ENCODE peak calls at places on chromosome 14, in four cellular contexts. N, L, Q and O are unnamed samples.

GRCh38 chr14:49893309-49894213 is 679 bp downstream of the ARF6 start:
- DNase-seq in N (no peak), L (peak), Q (peak), O (peak)

GRCh38 chr14:102863381-102863780 is 59.1 kb upstream of the AMN start:
- DNase-seq in N (no peak), L (no peak), Q (no peak), O (no peak)

GRCh38 chr14:34794941-34795340 is 80.2 kb downstream of the BAZ1A start:
- DNase-seq in N (no peak), L (peak), Q (no peak), O (no peak)

GRCh38 chr14:70635971-70636595 is 5.6 kb upstream of the TTC9 start:
- DNase-seq in N (no peak), L (no peak), Q (no peak), O (no peak)

GRCh38 chr14:73786942-73787759 is 64.5 kb upstream of the PTGR2 start:
- DNase-seq in N (peak), L (no peak), Q (peak), O (no peak)

GRCh38 chr14:95787941-95788340 is 74.0 kb upstream of the TCL1A start:
- DNase-seq in N (no peak), L (no peak), Q (no peak), O (no peak)

GRCh38 chr14:61285364-61285763 is 4.2 kb upstream of the TMEM30B start:
- DNase-seq in N (peak), L (no peak), Q (no peak), O (no peak)

GRCh38 chr14:95875831-95876768 is 532 bp upstream of the TUNAR start:
- DNase-seq in N (no peak), L (no peak), Q (no peak), O (no peak)

GRCh38 chr14:35944847-35945246 is 118.7 kb downstream of the BRMS1L start:
- DNase-seq in N (no peak), L (no peak), Q (peak), O (no peak)

GRCh38 chr14:36268957-36269734 is 51.3 kb downstream of the MBIP start:
- DNase-seq in N (no peak), L (no peak), Q (no peak), O (no peak)

GRCh38 chr14:70873627-70874026 is 33.6 kb upstream of the PCNX1 start:
- DNase-seq in N (no peak), L (no peak), Q (no peak), O (no peak)

GRCh38 chr14:77007339-77007974 is 21.1 kb downstream of the IRF2BPL start:
- DNase-seq in N (no peak), L (no peak), Q (peak), O (no peak)

GRCh38 chr14:73223049-73223448 is 14.3 kb upstream of the PAPLN start:
- DNase-seq in N (no peak), L (peak), Q (no peak), O (no peak)

GRCh38 chr14:41749425-41749824 is 142.7 kb downstream of the LRFN5 start:
- DNase-seq in N (no peak), L (peak), Q (no peak), O (no peak)

GRCh38 chr14:30657606-30658163 is 35.6 kb downstream of the SCFD1 start:
- DNase-seq in N (peak), L (peak), Q (no peak), O (no peak)

GRCh38 chr14:100860556-100861187 is 34.8 kb downstream of the MEG3 start:
- DNase-seq in N (no peak), L (no peak), Q (no peak), O (no peak)
- TF ChIP-seq CTCF in N (no peak), L (no peak), Q (no peak), O (no peak)

DNA sequence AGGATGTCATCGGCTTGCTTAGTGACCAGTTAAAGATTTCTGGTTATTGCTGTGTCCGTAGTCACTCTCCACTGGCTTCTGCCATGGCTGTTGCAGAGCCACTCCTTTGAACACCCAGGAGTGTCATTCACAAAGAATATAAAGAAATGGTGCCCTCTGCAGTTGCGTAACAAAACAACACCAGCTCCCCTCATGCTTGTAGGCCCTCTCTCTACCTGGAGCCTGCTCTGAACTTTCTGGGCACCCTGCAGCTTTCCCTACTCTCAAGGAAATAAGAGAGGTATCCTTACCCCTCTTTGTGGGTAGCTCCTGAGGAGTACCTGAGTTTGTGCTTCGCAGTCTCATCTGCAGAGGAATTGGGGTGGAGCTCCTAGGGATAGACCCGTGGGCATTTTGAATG is 97.3 kb upstream of the TMEM260 start:
- DNase-seq in N (peak), L (peak), Q (no peak), O (no peak)
- TF ChIP-seq CTCF in N (peak), L (peak), Q (no peak), O (no peak)

DNA sequence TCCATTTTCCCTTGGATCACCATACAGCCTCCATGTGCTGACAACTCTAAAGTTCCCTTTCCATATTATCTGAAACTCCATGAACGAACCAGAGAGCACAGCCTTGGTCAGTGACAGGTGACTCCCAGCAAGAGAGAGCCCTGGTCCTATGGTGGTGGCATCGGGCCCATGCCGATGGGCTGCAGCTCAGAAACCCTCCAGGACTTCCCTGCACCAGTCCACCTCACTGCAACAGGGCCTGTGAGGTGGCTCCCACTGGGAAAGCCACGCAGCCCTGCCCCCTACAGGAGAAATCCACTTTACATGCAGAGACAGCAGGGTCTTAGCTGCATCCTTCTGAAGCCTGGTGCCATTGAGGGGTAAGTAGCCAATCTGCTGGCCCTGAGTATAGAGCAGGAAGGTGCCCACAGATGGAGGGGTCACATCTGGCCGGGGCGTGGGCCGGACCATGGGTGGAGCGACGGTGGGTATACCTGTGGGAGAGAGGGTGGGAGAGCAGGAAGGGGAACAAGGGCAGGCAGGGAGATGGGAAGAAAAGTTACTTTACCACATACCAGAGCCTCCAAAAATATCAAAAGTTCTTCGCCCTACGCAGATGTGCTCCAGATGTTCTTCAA is 24.7 kb downstream of the RTRAF start:
- DNase-seq in N (no peak), L (no peak), Q (no peak), O (no peak)
- TF ChIP-seq CTCF in N (no peak), L (peak), Q (no peak), O (no peak)

DNA sequence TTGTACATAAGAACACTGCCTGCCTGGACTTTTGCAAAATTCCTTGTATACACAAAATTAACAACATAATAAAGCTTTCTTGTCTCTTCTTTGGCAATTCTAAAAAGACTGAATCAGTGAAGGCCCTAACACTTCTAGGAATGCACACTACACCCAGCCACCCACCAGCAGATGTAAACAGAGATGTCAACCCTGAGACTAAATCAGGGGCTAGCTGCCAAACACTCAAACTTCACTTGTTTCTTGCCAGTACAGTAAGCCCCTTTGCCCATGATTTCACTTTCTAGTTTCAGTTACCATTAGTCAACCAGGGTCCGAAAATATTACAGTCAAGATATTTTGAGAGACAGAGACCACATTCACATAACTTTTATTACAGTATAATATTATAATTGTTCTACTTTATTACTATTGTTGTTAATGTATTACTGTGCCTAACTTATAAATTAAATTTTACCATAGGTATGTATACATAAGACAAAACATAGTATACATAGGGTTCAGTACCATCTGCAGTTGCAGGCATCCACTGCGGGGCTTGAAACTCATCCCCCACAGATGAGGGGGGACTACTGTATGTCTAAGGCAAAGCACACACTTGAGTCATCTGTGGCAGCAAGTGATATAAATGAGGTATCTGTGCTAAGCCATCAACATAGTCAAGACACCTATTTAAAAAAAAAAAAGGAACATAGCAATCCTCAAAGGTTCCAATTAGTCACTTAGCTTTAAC is 15.3 kb downstream of the DCAF5 start:
- DNase-seq in N (peak), L (peak), Q (no peak), O (no peak)
- TF ChIP-seq CTCF in N (no peak), L (no peak), Q (no peak), O (no peak)

DNA sequence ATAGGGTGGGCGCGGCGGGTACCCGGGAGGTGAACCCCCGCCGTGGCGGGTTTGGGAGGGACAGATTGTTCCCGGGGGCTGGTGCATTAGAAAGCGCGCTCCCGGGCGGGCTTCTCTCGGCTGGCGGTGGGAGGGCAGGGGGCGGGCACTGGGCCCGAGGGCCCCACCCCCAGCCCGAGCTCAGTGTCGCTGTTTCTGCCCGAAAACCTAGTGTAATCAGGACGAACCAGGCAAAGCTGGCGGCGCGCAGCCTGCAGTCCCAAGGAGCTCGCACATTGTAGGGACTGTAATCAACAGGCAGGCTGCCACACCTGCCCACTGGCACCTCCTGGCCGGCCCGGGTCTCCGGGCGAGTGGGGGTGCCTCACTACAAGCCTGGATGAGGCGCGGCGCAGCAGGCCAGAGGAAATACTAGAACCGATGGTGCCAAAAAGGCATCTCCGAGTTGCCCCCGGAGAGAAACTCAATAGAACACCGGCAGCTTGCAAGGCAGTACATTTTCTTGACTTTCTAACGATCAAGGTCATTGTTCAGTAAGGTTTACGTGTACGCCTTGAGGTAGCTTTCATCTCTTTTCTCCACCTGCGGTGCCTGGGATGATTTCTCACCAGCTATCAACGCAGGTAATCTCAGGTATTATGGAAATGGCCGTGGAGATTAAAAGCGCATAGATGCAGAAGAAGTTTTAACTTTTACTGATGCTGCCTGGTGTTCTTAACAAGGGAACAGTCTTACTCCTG is 845 bp upstream of the SPTB start:
- DNase-seq in N (no peak), L (no peak), Q (peak), O (no peak)
- TF ChIP-seq CTCF in N (no peak), L (no peak), Q (no peak), O (no peak)